ENCODE peak calls at places on chromosomes 12 and 14, in four cellular contexts. A is K562, X is GM12878, Z is HepG2. D is an unnamed sample. For H3K36me3, the result is how much of the 10 kb centered on the place peaks cover.

GRCh38 chr12:45669093-45669492 is 60.4 kb upstream of the ARID2 start:
- DNase-seq in A (no peak), X (peak), Z (no peak), D (no peak)

GRCh38 chr14:100562751-100563150 is 24.5 kb downstream of the BEGAIN start:
- DNase-seq in A (no peak), Z (no peak), X (no peak), D (no peak)

GRCh38 chr14:54537651-54538050 is 27.9 kb downstream of the CGRRF1 start:
- DNase-seq in Z (peak), X (no peak), A (no peak), D (no peak)

GRCh38 chr12:88842314-88842713 is 262.0 kb upstream of the KITLG start:
- DNase-seq in A (no peak), X (no peak), Z (no peak), D (no peak)

GRCh38 chr12:68499616-68500015 is 111.1 kb upstream of the RAP1B start:
- DNase-seq in Z (no peak), X (no peak), A (no peak), D (no peak)

GRCh38 chr12:109998241-109998903 is 858 bp upstream of the ANKRD13A start:
- DNase-seq in Z (no peak), X (no peak), A (no peak), D (peak)

GRCh38 chr12:11877869-11878780 is 192.6 kb upstream of the BCL2L14 start:
- DNase-seq in X (no peak), A (no peak), Z (no peak), D (peak)

GRCh38 chr14:60977848-60978247 is 3.0 kb downstream of the TRMT5 start:
- DNase-seq in X (no peak), A (no peak), Z (no peak), D (peak)

GRCh38 chr14:33465952-33466700 is 484.7 kb downstream of the EGLN3 start:
- DNase-seq in X (no peak), A (no peak), Z (no peak), D (no peak)

GRCh38 chr12:110109037-110109836 is 14.9 kb upstream of the IFT81 start:
- DNase-seq in Z (peak), X (no peak), A (peak), D (peak)

GRCh38 chr12:59808317-59808910 is 212.6 kb downstream of the SLC16A7 start:
- DNase-seq in A (peak), X (no peak), Z (peak), D (peak)

GRCh38 chr14:88559852-88560251 is 3.0 kb upstream of the ZC3H14 start:
- DNase-seq in Z (peak), A (no peak), X (no peak), D (no peak)

GRCh38 chr14:88562532-88562830 is 356 bp upstream of the ZC3H14 start:
- DNase-seq in A (peak), Z (no peak), X (no peak), D (no peak)

GRCh38 chr14:88563845-88564244 is 1.0 kb downstream of the ZC3H14 start:
- DNase-seq in A (no peak), X (no peak), Z (no peak), D (no peak)

GRCh38 chr14:88565427-88565826 is 2.6 kb downstream of the ZC3H14 start:
- DNase-seq in A (no peak), Z (no peak), X (no peak), D (no peak)

DNA sequence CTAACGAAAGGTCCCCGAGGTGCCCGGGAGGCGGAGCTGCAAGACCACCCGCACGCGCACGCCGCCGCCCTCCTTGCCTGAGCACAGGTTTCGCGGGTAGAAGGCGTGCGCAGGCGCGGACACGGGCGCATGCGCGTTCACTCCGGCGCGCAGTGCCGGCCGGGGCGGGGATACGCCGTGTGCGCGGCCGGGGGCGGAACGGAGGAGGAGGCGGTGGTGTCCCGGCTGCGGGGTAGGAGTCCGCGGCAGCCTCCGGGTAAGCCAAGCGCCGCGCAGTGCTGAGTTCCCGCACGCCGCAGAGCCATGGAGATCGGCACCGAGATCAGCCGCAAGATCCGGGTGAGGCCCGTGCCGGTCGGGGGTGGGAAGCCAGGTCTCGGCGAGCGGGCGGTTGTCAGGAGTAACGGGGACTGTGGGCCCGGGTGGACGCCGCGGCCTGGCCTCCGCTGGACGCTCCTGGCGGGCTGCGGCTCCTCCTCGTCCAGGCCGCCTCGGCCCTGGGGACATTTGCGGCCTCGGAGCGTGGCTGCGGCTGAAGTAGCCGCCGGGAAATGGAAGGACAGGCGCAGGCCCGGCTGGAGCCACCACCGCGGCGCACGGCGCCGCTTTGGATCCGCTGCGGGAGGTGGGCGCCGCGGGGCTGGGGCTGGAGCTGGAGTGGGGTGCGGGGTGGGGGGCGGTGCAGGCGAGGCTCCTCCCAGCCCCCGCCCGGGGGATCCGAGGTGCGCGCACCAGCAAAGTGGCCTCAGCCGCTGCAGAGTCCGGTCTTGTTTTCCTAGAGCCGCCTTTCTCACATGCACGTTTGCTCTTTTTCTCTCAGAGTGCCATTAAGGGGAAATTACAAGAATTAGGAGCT is at the start of gene ZC3H14:
- DNase-seq in Z (peak), A (peak), X (peak), D (peak)
- TF ChIP-seq MYC in Z (peak), A (no peak), X (no peak), D (peak)

GRCh38 chr14:77508249-77508648 is 9.6 kb upstream of the ISM2 start:
- DNase-seq in A (no peak), X (no peak), Z (peak), D (no peak)
- H3K36me3 ChIP-seq in A (under half), X (under half), Z (under half), D (under half)

GRCh38 chr12:64680235-64680634 is 69.9 kb downstream of the RASSF3 start:
- DNase-seq in A (peak), Z (no peak), X (no peak), D (no peak)
- TF ChIP-seq MYC in A (no peak), Z (no peak), X (no peak), D (no peak)

DNA sequence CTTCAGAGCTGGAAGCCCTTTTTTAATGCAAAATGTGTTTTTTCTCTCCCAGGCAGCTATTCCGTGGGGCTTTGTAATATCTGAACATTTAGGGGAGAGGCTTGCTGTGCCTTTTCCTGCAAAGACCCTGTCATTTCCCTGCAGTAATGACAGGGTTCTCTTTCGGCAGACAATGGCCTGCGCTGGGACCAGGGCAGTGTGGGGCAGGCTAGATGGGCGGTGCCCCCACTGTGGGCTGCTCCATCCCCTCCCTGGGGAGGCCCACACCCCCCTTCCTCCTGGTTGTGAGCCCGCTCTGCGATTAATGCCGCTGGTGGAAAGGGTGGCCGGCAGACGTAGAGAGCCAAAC is 31.4 kb downstream of the KIF26A start:
- DNase-seq in A (no peak), Z (no peak), X (no peak), D (no peak)
- H3K36me3 ChIP-seq in A (under half), Z (under half), X (under half), D (under half)

D was measured in endothelial cell of umbilical vein.